ENCODE peak calls at places on chromosomes 7 and 10, in five cellular contexts. One of them, this sample, is unnamed.

GRCh38 chr7:2037301-2037804 is 195.4 kb downstream of the MAD1L1 start:
- DNase-seq in GM23248: no peak
- DNase-seq in neural progenitor cell: no peak
- DNase-seq in HCT116: no peak
- DNase-seq in GM23338: no peak
- DNase-seq in this sample: no peak

GRCh38 chr10:33280217-33280616 is 54.2 kb downstream of the NRP1 start:
- DNase-seq in GM23248: peak; percentile 44
- DNase-seq in neural progenitor cell: no peak
- DNase-seq in HCT116: no peak
- DNase-seq in GM23338: no peak
- DNase-seq in this sample: no peak

GRCh38 chr7:1400351-1400750 is 58.9 kb downstream of the MICALL2 start:
- DNase-seq in GM23248: no peak
- DNase-seq in neural progenitor cell: peak; percentile 41
- DNase-seq in HCT116: no peak
- DNase-seq in GM23338: peak; percentile 46
- DNase-seq in this sample: no peak

GRCh38 chr10:35096312-35096711 is 6.2 kb upstream of the CUL2 start:
- DNase-seq in GM23248: no peak
- DNase-seq in neural progenitor cell: no peak
- DNase-seq in HCT116: no peak
- DNase-seq in GM23338: no peak
- DNase-seq in this sample: no peak

GRCh38 chr7:153835712-153836265 is 216.4 kb upstream of the DPP6 start:
- DNase-seq in GM23248: no peak
- DNase-seq in neural progenitor cell: no peak
- DNase-seq in HCT116: no peak
- DNase-seq in GM23338: no peak
- DNase-seq in this sample: no peak

GRCh38 chr7:3518546-3518945 is 217.5 kb downstream of the SDK1 start:
- DNase-seq in GM23248: no peak
- DNase-seq in neural progenitor cell: no peak
- DNase-seq in HCT116: no peak
- DNase-seq in GM23338: no peak
- DNase-seq in this sample: no peak

GRCh38 chr7:14009453-14010418 is 20.3 kb upstream of the ETV1 start:
- DNase-seq in GM23248: no peak
- DNase-seq in neural progenitor cell: no peak
- DNase-seq in HCT116: no peak
- DNase-seq in GM23338: peak; percentile 44
- DNase-seq in this sample: no peak

GRCh38 chr7:25025218-25025671 is 45.3 kb upstream of the OSBPL3 start:
- DNase-seq in GM23248: peak; percentile 83
- DNase-seq in neural progenitor cell: no peak
- DNase-seq in HCT116: no peak
- DNase-seq in GM23338: no peak
- DNase-seq in this sample: peak; percentile 51

GRCh38 chr7:95730493-95731280 is 41.7 kb upstream of the DYNC1I1 start:
- DNase-seq in GM23248: no peak
- DNase-seq in neural progenitor cell: no peak
- DNase-seq in HCT116: no peak
- DNase-seq in GM23338: no peak
- DNase-seq in this sample: no peak

GRCh38 chr7:151631149-151631967 is 111.7 kb upstream of the RHEB start:
- DNase-seq in GM23248: peak; percentile 68
- DNase-seq in neural progenitor cell: peak; percentile 80
- DNase-seq in HCT116: no peak
- DNase-seq in GM23338: peak; percentile 72
- DNase-seq in this sample: peak; percentile 73

GRCh38 chr7:51209426-51209825 is 107.2 kb downstream of the COBL start:
- DNase-seq in GM23248: no peak
- DNase-seq in neural progenitor cell: no peak
- DNase-seq in HCT116: no peak
- DNase-seq in GM23338: no peak
- DNase-seq in this sample: no peak

GRCh38 chr7:1112109-1112508 is 24.2 kb downstream of the GPER1 start:
- DNase-seq in GM23248: no peak
- DNase-seq in neural progenitor cell: no peak
- DNase-seq in HCT116: no peak
- DNase-seq in GM23338: no peak
- DNase-seq in this sample: no peak

GRCh38 chr7:88851220-88851619 is 55.7 kb upstream of the TEX47 start:
- DNase-seq in GM23248: no peak
- DNase-seq in neural progenitor cell: no peak
- DNase-seq in HCT116: no peak
- DNase-seq in GM23338: no peak
- DNase-seq in this sample: no peak

GRCh38 chr7:34493752-34494151 is 164.3 kb upstream of the NPSR1 start:
- DNase-seq in GM23248: no peak
- DNase-seq in neural progenitor cell: no peak
- DNase-seq in HCT116: no peak
- DNase-seq in GM23338: no peak
- DNase-seq in this sample: no peak

GRCh38 chr7:156470399-156471320 is 169.9 kb upstream of the RNF32 start:
- DNase-seq in GM23248: no peak
- DNase-seq in neural progenitor cell: no peak
- DNase-seq in HCT116: no peak
- DNase-seq in GM23338: peak; percentile 51
- DNase-seq in this sample: no peak

GRCh38 chr10:46549171-46550075 is 7.0 kb downstream of the GPRIN2 start:
- DNase-seq in GM23248: no peak
- DNase-seq in neural progenitor cell: no peak
- DNase-seq in HCT116: no peak
- DNase-seq in GM23338: no peak
- DNase-seq in this sample: no peak

GRCh38 chr10:124063736-124064135 is 29.7 kb downstream of the CHST15 start:
- DNase-seq in GM23248: peak; percentile 44
- DNase-seq in neural progenitor cell: no peak
- DNase-seq in HCT116: no peak
- DNase-seq in GM23338: no peak
- DNase-seq in this sample: no peak

GRCh38 chr7:119482209-119482608 is 790.8 kb upstream of the KCND2 start:
- DNase-seq in GM23248: peak; percentile 13
- DNase-seq in neural progenitor cell: peak; percentile 62
- DNase-seq in HCT116: peak; percentile 43
- DNase-seq in GM23338: peak; percentile 85
- DNase-seq in this sample: peak; percentile 15

GRCh38 chr7:261341-262250 is 28.4 kb upstream of the FOXL3 start:
- DNase-seq in GM23248: no peak
- DNase-seq in neural progenitor cell: no peak
- DNase-seq in HCT116: no peak
- DNase-seq in GM23338: no peak
- DNase-seq in this sample: no peak

GRCh38 chr7:38383281-38383680 is 109.8 kb upstream of the TARP start:
- DNase-seq in GM23248: peak; percentile 8
- DNase-seq in neural progenitor cell: no peak
- DNase-seq in HCT116: no peak
- DNase-seq in GM23338: no peak
- DNase-seq in this sample: no peak

GRCh38 chr7:100428967-100429636 is 529 bp upstream of the MEPCE start:
- DNase-seq in GM23248: peak; percentile 100
- DNase-seq in neural progenitor cell: peak; percentile 100
- DNase-seq in HCT116: peak; percentile 99
- DNase-seq in GM23338: peak; percentile 100
- DNase-seq in this sample: peak; percentile 100

GRCh38 chr7:107332488-107333269 is 137.2 kb upstream of the GPR22 start:
- DNase-seq in GM23248: no peak
- DNase-seq in neural progenitor cell: no peak
- DNase-seq in HCT116: no peak
- DNase-seq in GM23338: no peak
- DNase-seq in this sample: no peak

GRCh38 chr7:21371371-21371770 is 56.5 kb upstream of the SP4 start:
- DNase-seq in GM23248: no peak
- DNase-seq in neural progenitor cell: peak; percentile 39
- DNase-seq in HCT116: no peak
- DNase-seq in GM23338: peak; percentile 46
- DNase-seq in this sample: no peak

GRCh38 chr7:123367508-123368122 is 166.8 kb downstream of the IQUB start:
- DNase-seq in GM23248: peak; percentile 54
- DNase-seq in neural progenitor cell: peak; percentile 65
- DNase-seq in HCT116: peak; percentile 45
- DNase-seq in GM23338: peak; percentile 71
- DNase-seq in this sample: peak; percentile 15

GRCh38 chr7:27872281-27873005 is 132.5 kb downstream of the TAX1BP1 start:
- DNase-seq in GM23248: no peak
- DNase-seq in neural progenitor cell: no peak
- DNase-seq in HCT116: no peak
- DNase-seq in GM23338: no peak
- DNase-seq in this sample: no peak

GRCh38 chr7:96308253-96308949 is 13.5 kb downstream of the SLC25A13 start:
- DNase-seq in GM23248: no peak
- DNase-seq in neural progenitor cell: no peak
- DNase-seq in HCT116: no peak
- DNase-seq in GM23338: peak; percentile 72
- DNase-seq in this sample: no peak

GRCh38 chr10:7950981-7951847 is 103.3 kb upstream of the GATA3 start:
- DNase-seq in GM23248: peak; percentile 42
- DNase-seq in neural progenitor cell: no peak
- DNase-seq in HCT116: no peak
- DNase-seq in GM23338: no peak
- DNase-seq in this sample: no peak

GRCh38 chr10:65891073-65891981 is 1034.5 kb upstream of the LRRTM3 start:
- DNase-seq in GM23248: no peak
- DNase-seq in neural progenitor cell: no peak
- DNase-seq in HCT116: no peak
- DNase-seq in GM23338: no peak
- DNase-seq in this sample: peak; percentile 67

GRCh38 chr10:69801434-69802315 is at the start of gene COL13A1:
- DNase-seq in GM23248: peak; percentile 90
- DNase-seq in neural progenitor cell: peak; percentile 93
- DNase-seq in HCT116: peak; percentile 71
- DNase-seq in GM23338: peak; percentile 97
- DNase-seq in this sample: peak; percentile 74
- TF ChIP-seq EZH2 in GM23248: no peak
- TF ChIP-seq EZH2 in neural progenitor cell: no peak
- TF ChIP-seq EZH2 in HCT116: no peak
- TF ChIP-seq EZH2 in GM23338: no peak
- TF ChIP-seq EZH2 in this sample: no peak

DNA sequence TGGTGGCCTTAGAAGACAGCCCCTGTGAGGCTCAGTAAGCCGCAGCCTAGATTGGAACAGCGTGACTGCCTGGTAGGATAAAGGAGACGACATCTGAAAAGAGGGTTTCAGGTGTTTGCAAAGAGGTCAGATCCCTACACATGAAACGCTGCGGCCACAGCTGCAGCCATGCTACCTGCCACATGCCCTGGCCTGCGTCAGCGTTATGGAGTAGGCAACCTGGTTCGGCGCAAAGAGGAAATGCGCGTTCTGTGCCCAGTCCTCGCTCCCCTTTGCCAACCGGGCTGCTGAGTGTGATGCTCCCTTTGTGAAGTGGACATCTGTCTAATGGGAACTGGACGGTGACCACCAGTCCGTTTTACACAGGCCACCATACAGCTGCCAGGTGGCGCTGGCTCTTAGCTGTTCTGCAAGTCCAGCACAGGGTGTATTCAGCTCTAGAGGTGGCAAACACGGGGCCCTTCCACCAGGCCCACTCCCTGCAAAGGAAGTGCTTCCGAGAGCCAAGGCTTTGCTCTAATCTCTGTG is 160.3 kb downstream of the CELF2 start:
- DNase-seq in GM23248: no peak
- DNase-seq in neural progenitor cell: peak; percentile 34
- DNase-seq in HCT116: no peak
- DNase-seq in GM23338: no peak
- DNase-seq in this sample: no peak
- H3K4me3 ChIP-seq in GM23248: no peak overlapping the region
- H3K4me3 ChIP-seq in neural progenitor cell: no peak overlapping the region
- H3K4me3 ChIP-seq in HCT116: no peak overlapping the region
- H3K4me3 ChIP-seq in GM23338: no peak overlapping the region
- H3K4me3 ChIP-seq in this sample: no peak overlapping the region

DNA sequence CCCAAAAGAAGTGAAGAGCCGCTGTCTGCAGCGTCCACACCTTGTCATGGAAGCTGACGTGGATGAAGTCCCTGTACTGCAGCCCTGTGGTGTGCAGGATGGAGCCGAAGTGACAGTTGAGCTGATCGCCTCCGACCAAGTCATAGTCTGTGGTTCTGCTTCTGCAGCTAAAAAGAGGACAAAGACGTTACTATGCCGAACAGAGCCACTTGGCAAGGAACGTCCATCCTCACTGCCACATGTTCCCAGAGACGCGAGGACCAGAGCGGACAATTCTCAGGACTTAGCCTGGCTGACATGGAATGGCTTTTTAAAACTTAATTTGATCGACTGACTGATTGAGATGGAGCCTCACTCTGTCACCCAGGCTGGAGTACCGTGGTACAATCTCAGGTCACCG is 21.8 kb downstream of the DAGLB start:
- DNase-seq in GM23248: no peak
- DNase-seq in neural progenitor cell: no peak
- DNase-seq in HCT116: no peak
- DNase-seq in GM23338: no peak
- DNase-seq in this sample: no peak
- H3K36me3 ChIP-seq in GM23248: peaks cover 41% of the 10 kb centered on the region
- H3K36me3 ChIP-seq in neural progenitor cell: no peaks in the 10 kb centered on the region
- H3K36me3 ChIP-seq in HCT116: peaks cover 15% of the 10 kb centered on the region
- H3K36me3 ChIP-seq in GM23338: peaks cover 32% of the 10 kb centered on the region
- H3K36me3 ChIP-seq in this sample: peaks cover 15% of the 10 kb centered on the region

GRCh38 chr7:91351374-91351773 is 87.1 kb downstream of the FZD1 start:
- DNase-seq in GM23248: peak; percentile 49
- DNase-seq in neural progenitor cell: no peak
- DNase-seq in HCT116: no peak
- DNase-seq in GM23338: no peak
- DNase-seq in this sample: no peak
- TF ChIP-seq EZH2 in GM23248: no peak
- TF ChIP-seq EZH2 in neural progenitor cell: no peak
- TF ChIP-seq EZH2 in HCT116: no peak
- TF ChIP-seq EZH2 in GM23338: no peak
- TF ChIP-seq EZH2 in this sample: no peak

GRCh38 chr7:90743626-90744025 is 147.5 kb downstream of the CDK14 start:
- DNase-seq in GM23248: no peak
- DNase-seq in neural progenitor cell: no peak
- DNase-seq in HCT116: no peak
- DNase-seq in GM23338: no peak
- DNase-seq in this sample: no peak
- H3K4me3 ChIP-seq in GM23248: no peak overlapping the region
- H3K4me3 ChIP-seq in neural progenitor cell: no peak overlapping the region
- H3K4me3 ChIP-seq in HCT116: no peak overlapping the region
- H3K4me3 ChIP-seq in GM23338: no peak overlapping the region
- H3K4me3 ChIP-seq in this sample: no peak overlapping the region

GRCh38 chr10:21688870-21689269 is 154.8 kb downstream of the MLLT10 start:
- DNase-seq in GM23248: no peak
- DNase-seq in neural progenitor cell: no peak
- DNase-seq in HCT116: no peak
- DNase-seq in GM23338: no peak
- DNase-seq in this sample: no peak

GRCh38 chr10:21692909-21693308 is 158.9 kb downstream of the MLLT10 start:
- DNase-seq in GM23248: no peak
- DNase-seq in neural progenitor cell: no peak
- DNase-seq in HCT116: no peak
- DNase-seq in GM23338: no peak
- DNase-seq in this sample: no peak

GRCh38 chr10:21687197-21687993 is 153.4 kb downstream of the MLLT10 start:
- DNase-seq in GM23248: peak; percentile 64
- DNase-seq in neural progenitor cell: no peak
- DNase-seq in HCT116: no peak
- DNase-seq in GM23338: no peak
- DNase-seq in this sample: no peak

GRCh38 chr10:21687994-21688301 is 153.9 kb downstream of the MLLT10 start:
- DNase-seq in GM23248: no peak
- DNase-seq in neural progenitor cell: no peak
- DNase-seq in HCT116: no peak
- DNase-seq in GM23338: no peak
- DNase-seq in this sample: no peak

GRCh38 chr10:21689881-21690280 is 155.8 kb downstream of the MLLT10 start:
- DNase-seq in GM23248: no peak
- DNase-seq in neural progenitor cell: no peak
- DNase-seq in HCT116: no peak
- DNase-seq in GM23338: no peak
- DNase-seq in this sample: no peak
- H3K36me3 ChIP-seq in GM23248: peaks cover 15% of the 10 kb centered on the region
- H3K36me3 ChIP-seq in neural progenitor cell: peaks cover 6% of the 10 kb centered on the region
- H3K36me3 ChIP-seq in HCT116: no peaks in the 10 kb centered on the region
- H3K36me3 ChIP-seq in GM23338: no peaks in the 10 kb centered on the region
- H3K36me3 ChIP-seq in this sample: no peaks in the 10 kb centered on the region